ENCODE peak calls at places on chromosomes 4 and X, in four cellular contexts. W, F, K and X are unnamed samples.

GRCh38 chr4:3878678-3879077 is 112.5 kb downstream of the ADRA2C start:
- DNase-seq in F (no peak), W (no peak), K (no peak), X (peak)

GRCh38 chr4:95124906-95125504 is 367.2 kb downstream of the BMPR1B start:
- DNase-seq in F (no peak), K (peak), W (no peak), X (peak)

GRCh38 chrX:10119399-10119990 is 37.3 kb upstream of the CLCN4 start:
- DNase-seq in F (no peak), W (peak), K (peak), X (peak)

GRCh38 chrX:30572678-30573077 is 4.9 kb downstream of the TASL start:
- DNase-seq in F (no peak), K (no peak), W (no peak), X (no peak)

GRCh38 chr4:25358515-25359275 is 18.4 kb upstream of the ANAPC4 start:
- DNase-seq in K (peak), W (no peak), F (peak), X (no peak)

GRCh38 chr4:2081540-2081939 is 22.4 kb downstream of the NAT8L start:
- DNase-seq in F (peak), K (no peak), W (no peak), X (peak)

GRCh38 chrX:148867596-148867995 is 367.2 kb downstream of the AFF2 start:
- DNase-seq in F (no peak), K (no peak), W (no peak), X (no peak)

GRCh38 chr4:20426028-20426427 is 174.3 kb downstream of the SLIT2 start:
- DNase-seq in W (no peak), F (no peak), K (no peak), X (no peak)

GRCh38 chr4:121219222-121219621 is 55.1 kb upstream of the TNIP3 start:
- DNase-seq in F (no peak), K (no peak), W (no peak), X (no peak)

DNA sequence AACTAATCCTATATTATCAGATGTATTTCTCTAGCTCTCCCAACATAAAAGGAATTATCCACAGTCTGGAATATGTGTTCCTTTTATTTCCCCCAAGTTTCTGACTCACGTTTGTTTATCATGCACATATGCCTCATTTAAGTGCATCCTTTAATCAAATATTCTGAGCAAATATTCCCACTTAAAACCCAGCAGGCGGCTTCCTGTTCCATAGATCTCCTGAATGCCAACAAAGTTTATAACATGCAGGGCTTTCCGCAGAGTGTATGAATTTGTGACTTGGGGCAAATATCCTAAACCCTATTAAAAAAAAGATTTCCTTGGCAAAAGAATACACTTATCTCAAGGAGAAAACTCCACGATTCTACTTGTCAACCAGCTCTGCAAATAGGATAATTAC is 16.9 kb downstream of the GLRA2 start:
- DNase-seq in W (no peak), F (no peak), K (no peak), X (no peak)
- TF ChIP-seq CTCF in W (no peak), F (no peak), K (no peak), X (no peak)

GRCh38 chrX:151082077-151082948 is 94.1 kb upstream of the GPR50 start:
- DNase-seq in W (peak), K (peak), F (peak), X (peak)
- TF ChIP-seq CTCF in W (peak), K (peak), F (peak), X (peak)

GRCh38 chr4:147732516-147733193 is 767 bp downstream of the ARHGAP10 start:
- DNase-seq in F (peak), K (peak), W (peak), X (peak)
- TF ChIP-seq CTCF in F (no peak), K (no peak), W (no peak), X (no peak)

DNA sequence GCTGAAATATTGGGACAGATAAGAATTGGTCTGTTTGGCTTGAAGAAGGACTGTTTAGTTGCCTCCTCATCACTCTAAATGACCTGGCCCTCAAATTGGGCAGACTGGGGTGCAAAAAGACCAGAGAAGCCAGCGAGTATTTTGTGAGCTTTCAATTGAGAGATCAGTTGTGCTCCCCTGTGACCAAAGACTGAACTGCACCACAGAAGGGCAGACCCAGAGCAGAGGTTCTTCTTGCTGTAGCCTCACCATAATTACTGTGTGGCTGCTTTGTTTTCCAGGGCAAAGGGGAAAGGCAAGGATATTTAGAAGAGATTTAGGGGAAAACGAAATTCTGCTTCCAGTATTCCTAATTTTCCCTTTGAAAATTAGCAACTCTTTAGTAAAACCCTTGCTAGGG is 104.0 kb upstream of the MBNL3 start:
- DNase-seq in F (no peak), W (no peak), K (no peak), X (peak)
- TF ChIP-seq CTCF in F (peak), W (no peak), K (peak), X (peak)

GRCh38 chr4:137641554-137641953 is 109.3 kb upstream of the PCDH18 start:
- DNase-seq in W (no peak), F (no peak), K (no peak), X (no peak)
- TF ChIP-seq CTCF in W (no peak), F (no peak), K (no peak), X (no peak)

GRCh38 chr4:72280252-72280651 is 248.5 kb downstream of the NPFFR2 start:
- DNase-seq in K (no peak), W (no peak), F (no peak), X (no peak)

GRCh38 chr4:72290737-72291136 is 258.9 kb downstream of the NPFFR2 start:
- DNase-seq in K (no peak), F (peak), W (no peak), X (no peak)

GRCh38 chr4:72283357-72283756 is 251.6 kb downstream of the NPFFR2 start:
- DNase-seq in K (no peak), W (no peak), F (no peak), X (no peak)

DNA sequence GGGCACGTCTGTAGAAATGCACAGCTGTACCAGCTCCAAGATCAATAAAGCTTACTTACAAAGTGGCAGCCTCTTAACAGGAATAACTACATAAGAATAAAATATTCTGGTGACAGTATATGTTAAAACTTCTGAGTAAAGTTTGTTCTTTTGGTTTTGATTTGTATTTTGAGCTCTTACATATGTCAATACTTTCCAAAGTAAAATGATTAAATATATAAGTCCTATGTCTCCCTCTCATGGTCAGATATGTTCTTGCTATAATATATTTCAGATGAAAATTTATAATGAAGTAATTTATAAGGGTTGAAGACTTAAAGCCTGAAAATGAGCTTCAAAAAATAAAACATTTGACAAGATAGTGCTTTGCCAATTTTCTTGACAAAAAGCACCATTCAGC is 254.4 kb downstream of the NPFFR2 start:
- DNase-seq in W (no peak), K (no peak), F (no peak), X (no peak)
- TF ChIP-seq CTCF in W (no peak), K (no peak), F (no peak), X (no peak)

DNA sequence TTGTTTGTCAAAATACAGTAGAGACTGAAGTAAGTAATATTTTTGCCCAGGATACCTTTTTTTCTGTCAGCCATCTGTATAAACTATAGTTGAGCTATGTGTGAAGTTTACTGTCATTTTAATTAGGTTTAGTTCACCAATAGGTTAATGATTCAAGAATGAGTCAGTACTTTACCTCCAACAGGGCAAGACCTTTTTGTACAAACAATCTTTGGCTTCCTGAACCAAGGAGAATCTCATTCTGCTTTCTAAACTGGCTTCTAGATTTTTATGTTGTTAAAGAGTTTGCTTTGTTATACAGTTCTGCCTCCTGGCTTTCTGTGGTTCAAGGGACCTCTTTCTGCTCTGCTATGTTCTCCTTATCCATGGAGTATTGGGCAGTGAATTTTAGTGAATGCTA is 412.0 kb upstream of the NR3C2 start:
- DNase-seq in W (no peak), K (no peak), F (no peak), X (no peak)
- TF ChIP-seq CTCF in W (no peak), K (no peak), F (no peak), X (no peak)

DNA sequence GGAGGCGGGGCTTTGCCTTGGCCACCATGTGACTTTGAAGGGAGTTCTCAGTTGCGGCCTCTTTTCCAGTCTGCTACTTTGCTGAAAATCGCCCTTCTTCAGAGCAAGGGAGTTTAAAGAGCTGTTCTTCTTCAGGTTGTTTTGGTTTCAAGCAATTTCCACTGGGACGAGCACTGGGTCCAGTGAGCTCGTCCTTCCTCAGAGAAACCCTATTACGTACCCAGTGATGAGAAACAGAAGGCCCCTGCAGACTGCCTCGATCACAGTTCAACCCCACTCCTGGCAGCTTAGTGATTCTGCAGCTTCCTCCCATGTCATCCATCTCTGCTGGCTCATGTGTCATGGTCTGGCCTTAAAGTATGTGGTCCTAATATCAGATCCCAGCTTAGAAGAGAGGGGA is 7.8 kb upstream of the FAM149A start:
- DNase-seq in K (no peak), W (no peak), F (no peak), X (no peak)
- TF ChIP-seq CTCF in K (no peak), W (no peak), F (no peak), X (no peak)

GRCh38 chr4:175651701-175652100 is 160.4 kb downstream of the GPM6A start:
- DNase-seq in K (no peak), W (peak), F (no peak), X (no peak)

GRCh38 chr4:175656615-175657014 is 155.4 kb downstream of the GPM6A start:
- DNase-seq in W (no peak), F (no peak), K (no peak), X (no peak)

GRCh38 chr4:175661437-175661836 is 150.6 kb downstream of the GPM6A start:
- DNase-seq in F (no peak), K (no peak), W (no peak), X (no peak)

GRCh38 chr4:175657571-175657970 is 154.5 kb downstream of the GPM6A start:
- DNase-seq in F (no peak), K (no peak), W (no peak), X (no peak)
- TF ChIP-seq CTCF in F (no peak), K (no peak), W (no peak), X (no peak)

DNA sequence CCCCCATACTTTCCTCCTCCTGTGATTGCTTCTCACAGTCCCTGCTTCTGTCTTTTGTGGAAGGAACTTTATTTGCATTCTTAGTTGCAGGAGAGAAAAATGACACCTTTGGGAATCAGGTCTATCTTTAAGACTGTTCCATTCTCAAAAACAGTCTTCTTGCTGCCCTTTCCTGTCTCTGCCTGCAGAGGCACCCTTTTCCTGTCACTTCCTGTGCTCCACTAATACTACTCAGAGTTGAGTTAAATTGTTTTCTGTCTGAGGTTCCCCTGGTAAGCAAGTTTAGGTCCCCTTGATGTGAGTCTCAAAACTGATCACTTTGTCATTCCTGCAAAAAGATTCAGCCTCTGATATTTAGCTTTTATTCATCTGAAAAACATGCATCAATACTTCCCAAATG is 208.8 kb upstream of the CLNK start:
- DNase-seq in K (no peak), F (no peak), W (peak), X (peak)
- TF ChIP-seq CTCF in K (no peak), F (no peak), W (peak), X (peak)